ENCODE peak calls at places on chromosomes 6 and 20, in six cellular contexts. H is heart left ventricle, Q is SK-N-SH, K is brain microvascular endothelial cell, U is H1, X is stomach. R is an unnamed sample.

GRCh38 chr6:71289039-71289801 is 609 bp downstream of the OGFRL1 start:
- DNase-seq in H (peak; percentile 46), Q (peak; percentile 83), K (no peak), U (no peak), X (no peak), R (peak; percentile 79)

GRCh38 chr6:33147807-33148666 is 44.2 kb downstream of the COL11A2 start:
- DNase-seq in H (no peak), Q (peak; percentile 63), K (peak; percentile 18), U (no peak), X (no peak), R (no peak)

GRCh38 chr6:166270706-166271375 is 37.4 kb downstream of the PRR18 start:
- DNase-seq in H (no peak), Q (no peak), K (no peak), U (no peak), X (no peak), R (no peak)

GRCh38 chr20:43746344-43747137 is 19.7 kb upstream of the GTSF1L start:
- DNase-seq in H (no peak), Q (no peak), K (no peak), U (no peak), X (no peak), R (no peak)

GRCh38 chr20:58688838-58689237 is 3.8 kb upstream of the NPEPL1 start:
- DNase-seq in H (no peak), Q (no peak), K (no peak), U (no peak), X (peak; percentile 21), R (no peak)

GRCh38 chr6:15775076-15775634 is 112.3 kb upstream of the DTNBP1 start:
- DNase-seq in H (no peak), Q (no peak), K (no peak), U (no peak), X (no peak), R (no peak)

GRCh38 chr20:9611921-9612320 is 97.5 kb downstream of the LAMP5 start:
- DNase-seq in H (no peak), Q (no peak), K (no peak), U (no peak), X (no peak), R (no peak)

GRCh38 chr20:20399705-20400104 is 31.8 kb downstream of the INSM1 start:
- DNase-seq in H (no peak), Q (no peak), K (no peak), U (no peak), X (no peak), R (no peak)

GRCh38 chr6:1608976-1609661 is 596 bp upstream of the FOXC1 start:
- DNase-seq in H (peak; percentile 46), Q (peak; percentile 85), K (no peak), U (no peak), X (no peak), R (no peak)

GRCh38 chr6:163996491-163996890 is 582.0 kb downstream of the QKI start:
- DNase-seq in H (no peak), Q (no peak), K (no peak), U (no peak), X (no peak), R (no peak)

GRCh38 chr6:133890941-133891813 is 2.3 kb downstream of the TCF21 start:
- DNase-seq in H (peak; percentile 40), Q (peak; percentile 59), K (no peak), U (no peak), X (peak; percentile 29), R (peak; percentile 66)

GRCh38 chr6:31202259-31203166 is 32.0 kb upstream of the POU5F1 start:
- DNase-seq in H (no peak), Q (no peak), K (no peak), U (no peak), X (no peak), R (no peak)

GRCh38 chr20:50919567-50919966 is 11.7 kb downstream of the ADNP start:
- DNase-seq in H (no peak), Q (no peak), K (peak; percentile 40), U (no peak), X (peak; percentile 42), R (peak; percentile 76)

GRCh38 chr6:152309648-152310047 is 327.5 kb downstream of the SYNE1 start:
- DNase-seq in H (no peak), Q (no peak), K (no peak), U (no peak), X (peak; percentile 42), R (no peak)

GRCh38 chr6:79544939-79545450 is 7.8 kb upstream of the LCA5 start:
- DNase-seq in H (peak; percentile 57), Q (peak; percentile 75), K (peak; percentile 100), U (peak; percentile 83), X (peak; percentile 31), R (peak; percentile 71)

GRCh38 chr6:136567688-136568087 is 17.5 kb upstream of the MAP7 start:
- DNase-seq in H (no peak), Q (no peak), K (no peak), U (no peak), X (no peak), R (no peak)

GRCh38 chr6:110448846-110449544 is 27.4 kb downstream of the SLC22A16 start:
- DNase-seq in H (no peak), Q (no peak), K (no peak), U (no peak), X (no peak), R (no peak)

GRCh38 chr6:33950891-33951889 is 147.4 kb upstream of the MLN start:
- DNase-seq in H (no peak), Q (no peak), K (no peak), U (no peak), X (no peak), R (no peak)

GRCh38 chr6:15431762-15432495 is 186.1 kb downstream of the JARID2 start:
- DNase-seq in H (no peak), Q (no peak), K (peak; percentile 25), U (no peak), X (no peak), R (peak; percentile 75)

GRCh38 chr20:2653511-2654383 is 1.3 kb downstream of the NOP56 start:
- DNase-seq in H (no peak), Q (no peak), K (no peak), U (no peak), X (no peak), R (no peak)

GRCh38 chr20:40956503-40956902 is 72.1 kb upstream of the TOP1 start:
- DNase-seq in H (no peak), Q (no peak), K (no peak), U (no peak), X (peak; percentile 18), R (no peak)

GRCh38 chr6:157092736-157093135 is 230.6 kb downstream of the TMEM242 start:
- DNase-seq in H (no peak), Q (no peak), K (peak; percentile 65), U (no peak), X (no peak), R (no peak)
- H3K27ac ChIP-seq in H (no peak overlapping the region), Q (no peak overlapping the region), K (peak overlapping the region; percentile 38), U (no peak overlapping the region), X (no peak overlapping the region), R (no peak overlapping the region)

DNA sequence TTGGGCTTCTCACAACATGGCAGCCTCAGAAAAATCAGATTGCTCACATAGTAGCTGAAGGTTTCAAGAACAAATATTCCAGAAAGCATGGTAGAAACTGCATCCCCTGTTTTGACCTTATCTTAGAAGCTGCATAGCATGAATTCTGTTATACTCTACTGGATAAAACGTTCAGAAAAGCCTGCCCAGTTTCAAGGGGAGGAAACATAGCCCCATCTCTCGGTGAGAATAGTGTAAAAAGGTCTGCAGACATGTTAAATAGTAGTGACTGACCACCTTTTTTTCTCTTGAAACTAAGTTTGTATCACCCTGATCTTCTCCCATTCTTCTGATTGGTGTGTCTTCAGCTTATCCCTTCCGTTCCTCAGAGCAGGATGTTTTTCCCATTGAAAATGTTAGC is 50.0 kb downstream of the MARCKS start:
- DNase-seq in H (no peak), Q (no peak), K (peak; percentile 28), U (no peak), X (no peak), R (no peak)
- TF ChIP-seq CTCF in H (no peak), Q (no peak), K (no peak), U (no peak), X (no peak), R (no peak)

DNA sequence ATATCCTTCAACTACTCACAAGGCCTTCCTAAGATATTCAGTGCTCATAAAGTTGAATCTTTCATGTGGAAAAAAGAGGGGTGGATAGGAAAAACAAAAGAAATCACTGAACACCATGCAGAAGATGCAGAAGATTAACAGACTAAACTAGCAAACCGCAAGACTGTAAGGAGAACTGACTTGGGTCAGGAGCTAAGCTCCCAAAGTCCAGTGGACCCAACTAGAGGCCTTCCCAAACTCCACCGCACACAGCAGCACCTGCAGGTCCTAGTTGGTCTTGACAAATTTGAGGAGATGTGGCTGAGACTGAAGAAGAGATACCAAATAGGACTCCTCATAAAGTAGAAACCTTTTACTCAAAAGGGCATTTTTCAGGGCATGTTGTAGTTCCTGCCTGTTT is 3.3 kb downstream of the RIPK1 start:
- DNase-seq in H (peak; percentile 11), Q (no peak), K (no peak), U (no peak), X (no peak), R (no peak)
- H3K27ac ChIP-seq in H (no peak overlapping the region), Q (no peak overlapping the region), K (no peak overlapping the region), U (no peak overlapping the region), X (no peak overlapping the region), R (no peak overlapping the region)

GRCh38 chr6:143501851-143502250 is 9.7 kb downstream of the FUCA2 start:
- DNase-seq in H (no peak), Q (no peak), K (no peak), U (no peak), X (no peak), R (no peak)
- TF ChIP-seq CTCF in H (no peak), Q (no peak), K (peak; percentile 12), U (no peak), X (no peak), R (no peak)

DNA sequence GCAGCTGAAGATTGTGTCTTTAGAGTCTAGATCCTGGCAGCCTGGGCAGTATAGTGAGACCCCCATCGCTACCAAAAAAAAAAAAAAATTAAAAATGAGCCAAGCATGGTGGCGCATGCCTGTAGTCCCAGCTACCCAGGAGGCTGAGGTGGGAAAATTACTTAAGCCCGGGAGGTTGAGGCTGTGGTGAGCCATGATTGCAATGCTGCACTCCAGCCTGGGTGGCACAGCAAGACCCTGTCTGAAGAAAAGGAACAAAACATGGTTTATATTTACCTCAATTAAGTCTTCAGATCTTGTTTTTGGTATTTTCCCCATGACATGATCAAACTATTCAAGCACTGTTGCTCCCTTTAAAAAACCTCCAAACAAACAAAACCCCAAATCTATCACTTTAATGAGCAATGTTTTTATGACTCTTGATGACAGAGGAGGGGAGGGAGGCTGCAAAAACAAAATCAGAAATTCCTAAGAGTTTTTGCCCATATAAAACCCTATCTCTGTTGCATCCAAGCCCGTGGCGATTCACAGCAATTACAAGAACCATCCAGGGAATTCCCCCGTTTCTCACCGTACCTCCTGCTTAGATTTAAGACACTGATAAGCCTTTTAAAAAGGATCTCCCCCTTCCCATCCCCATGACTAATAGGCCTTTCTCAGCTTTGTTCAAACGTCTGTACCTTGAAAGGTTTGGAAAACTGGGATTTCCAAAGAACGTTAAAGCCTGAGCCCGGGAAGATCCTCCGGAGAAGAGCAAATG is 259.9 kb downstream of the BMP7 start:
- DNase-seq in H (no peak), Q (no peak), K (peak; percentile 39), U (no peak), X (no peak), R (no peak)
- H3K27ac ChIP-seq in H (no peak overlapping the region), Q (no peak overlapping the region), K (no peak overlapping the region), U (no peak overlapping the region), X (no peak overlapping the region), R (no peak overlapping the region)

GRCh38 chr6:48087448-48087847 is 23.5 kb downstream of the PTCHD4 start:
- DNase-seq in H (no peak), Q (no peak), K (no peak), U (no peak), X (no peak), R (no peak)
- TF ChIP-seq CTCF in H (peak; percentile 35), Q (peak; percentile 59), K (peak; percentile 21), U (no peak), X (no peak), R (peak; percentile 34)